ENCODE peak calls at places on chromosome 14, in ten cellular contexts. One of them, this sample, is unnamed.
A peak's percentile ranks its signal among the peaks of the same experiment; 100 is the strongest.

GRCh38 chr14:42504433-42504832 is 897.8 kb downstream of the LRFN5 start:
- DNase-seq in lung: no peak
- DNase-seq in uterus: no peak
- DNase-seq in fibroblast of lung: no peak
- DNase-seq in neural progenitor cell: no peak
- DNase-seq in NT2/D1: no peak
- DNase-seq in tibial nerve: no peak
- DNase-seq in GM23248: no peak
- DNase-seq in endodermal cell: no peak
- DNase-seq in naive thymus-derived CD4-positive, alpha-beta T cell: no peak
- DNase-seq in this sample: no peak

GRCh38 chr14:88503754-88504406 is 50.9 kb downstream of the PTPN21 start:
- DNase-seq in NT2/D1: no peak
- DNase-seq in naive thymus-derived CD4-positive, alpha-beta T cell: no peak
- DNase-seq in endodermal cell: no peak
- DNase-seq in tibial nerve: no peak
- DNase-seq in fibroblast of lung: no peak
- DNase-seq in GM23248: no peak
- DNase-seq in neural progenitor cell: no peak
- DNase-seq in uterus: no peak
- DNase-seq in lung: no peak
- DNase-seq in this sample: no peak

GRCh38 chr14:58133739-58134138 is 18.3 kb downstream of the ARMH4 start:
- DNase-seq in uterus: no peak
- DNase-seq in endodermal cell: no peak
- DNase-seq in NT2/D1: no peak
- DNase-seq in tibial nerve: no peak
- DNase-seq in neural progenitor cell: no peak
- DNase-seq in naive thymus-derived CD4-positive, alpha-beta T cell: no peak
- DNase-seq in lung: no peak
- DNase-seq in fibroblast of lung: peak; percentile 89
- DNase-seq in GM23248: peak; percentile 76
- DNase-seq in this sample: no peak

GRCh38 chr14:32201816-32202467 is at the start of gene RNU6-7:
- DNase-seq in uterus: peak; percentile 57
- DNase-seq in fibroblast of lung: peak; percentile 32
- DNase-seq in naive thymus-derived CD4-positive, alpha-beta T cell: peak; percentile 71
- DNase-seq in NT2/D1: no peak
- DNase-seq in neural progenitor cell: peak; percentile 66
- DNase-seq in GM23248: peak; percentile 27
- DNase-seq in tibial nerve: no peak
- DNase-seq in endodermal cell: peak; percentile 66
- DNase-seq in lung: no peak
- DNase-seq in this sample: peak; percentile 65

GRCh38 chr14:35292770-35293561 is 784 bp downstream of the PSMA6 start:
- DNase-seq in neural progenitor cell: no peak
- DNase-seq in uterus: no peak
- DNase-seq in NT2/D1: no peak
- DNase-seq in tibial nerve: no peak
- DNase-seq in GM23248: peak; percentile 48
- DNase-seq in fibroblast of lung: peak; percentile 9
- DNase-seq in lung: no peak
- DNase-seq in naive thymus-derived CD4-positive, alpha-beta T cell: no peak
- DNase-seq in endodermal cell: no peak
- DNase-seq in this sample: no peak

GRCh38 chr14:64388533-64389243 is 535 bp downstream of the MTHFD1 start:
- DNase-seq in GM23248: peak; percentile 67
- DNase-seq in lung: no peak
- DNase-seq in endodermal cell: no peak
- DNase-seq in NT2/D1: no peak
- DNase-seq in tibial nerve: peak; percentile 14
- DNase-seq in neural progenitor cell: peak; percentile 54
- DNase-seq in naive thymus-derived CD4-positive, alpha-beta T cell: peak; percentile 5
- DNase-seq in uterus: peak; percentile 42
- DNase-seq in fibroblast of lung: peak; percentile 45
- DNase-seq in this sample: peak; percentile 40

GRCh38 chr14:51999084-51999483 is 9.7 kb downstream of the RTRAF start:
- DNase-seq in uterus: no peak
- DNase-seq in neural progenitor cell: no peak
- DNase-seq in endodermal cell: no peak
- DNase-seq in GM23248: peak; percentile 66
- DNase-seq in tibial nerve: no peak
- DNase-seq in NT2/D1: no peak
- DNase-seq in lung: no peak
- DNase-seq in naive thymus-derived CD4-positive, alpha-beta T cell: no peak
- DNase-seq in fibroblast of lung: peak; percentile 6
- DNase-seq in this sample: no peak

GRCh38 chr14:105326568-105326867 is 12.0 kb downstream of the PACS2 start:
- DNase-seq in NT2/D1: no peak
- DNase-seq in tibial nerve: no peak
- DNase-seq in endodermal cell: peak; percentile 53
- DNase-seq in uterus: no peak
- DNase-seq in fibroblast of lung: no peak
- DNase-seq in lung: no peak
- DNase-seq in naive thymus-derived CD4-positive, alpha-beta T cell: no peak
- DNase-seq in neural progenitor cell: peak; percentile 1
- DNase-seq in GM23248: no peak
- DNase-seq in this sample: no peak

GRCh38 chr14:104284636-104285482 is 146.5 kb downstream of the KIF26A start:
- DNase-seq in uterus: no peak
- DNase-seq in NT2/D1: no peak
- DNase-seq in tibial nerve: no peak
- DNase-seq in fibroblast of lung: no peak
- DNase-seq in lung: no peak
- DNase-seq in neural progenitor cell: no peak
- DNase-seq in GM23248: no peak
- DNase-seq in naive thymus-derived CD4-positive, alpha-beta T cell: no peak
- DNase-seq in endodermal cell: peak; percentile 33
- DNase-seq in this sample: no peak

GRCh38 chr14:20278414-20278813 is 27.3 kb downstream of the TTC5 start:
- DNase-seq in naive thymus-derived CD4-positive, alpha-beta T cell: no peak
- DNase-seq in uterus: no peak
- DNase-seq in tibial nerve: peak; percentile 20
- DNase-seq in neural progenitor cell: no peak
- DNase-seq in endodermal cell: no peak
- DNase-seq in GM23248: no peak
- DNase-seq in lung: no peak
- DNase-seq in NT2/D1: no peak
- DNase-seq in fibroblast of lung: peak; percentile 3
- DNase-seq in this sample: no peak

GRCh38 chr14:64636208-64636979 is 67.8 kb upstream of the PLEKHG3 start:
- DNase-seq in uterus: peak; percentile 73
- DNase-seq in tibial nerve: peak; percentile 60
- DNase-seq in GM23248: peak; percentile 80
- DNase-seq in fibroblast of lung: peak; percentile 36
- DNase-seq in lung: peak; percentile 61
- DNase-seq in endodermal cell: peak; percentile 93
- DNase-seq in naive thymus-derived CD4-positive, alpha-beta T cell: peak; percentile 73
- DNase-seq in neural progenitor cell: peak; percentile 81
- DNase-seq in NT2/D1: peak; percentile 46
- DNase-seq in this sample: peak; percentile 80

GRCh38 chr14:93207468-93208308 is 632 bp downstream of the UBR7 start:
- DNase-seq in neural progenitor cell: peak; percentile 79
- DNase-seq in tibial nerve: peak; percentile 37
- DNase-seq in GM23248: peak; percentile 78
- DNase-seq in naive thymus-derived CD4-positive, alpha-beta T cell: peak; percentile 11
- DNase-seq in uterus: no peak
- DNase-seq in fibroblast of lung: peak; percentile 65
- DNase-seq in endodermal cell: peak; percentile 83
- DNase-seq in NT2/D1: peak; percentile 18
- DNase-seq in lung: peak; percentile 59
- DNase-seq in this sample: peak; percentile 64

GRCh38 chr14:103518416-103519042 is 4.1 kb downstream of the CKB start:
- DNase-seq in neural progenitor cell: peak; percentile 83
- DNase-seq in naive thymus-derived CD4-positive, alpha-beta T cell: peak; percentile 68
- DNase-seq in lung: no peak
- DNase-seq in endodermal cell: peak; percentile 93
- DNase-seq in GM23248: peak; percentile 63
- DNase-seq in uterus: peak; percentile 76
- DNase-seq in fibroblast of lung: no peak
- DNase-seq in NT2/D1: no peak
- DNase-seq in tibial nerve: peak; percentile 69
- DNase-seq in this sample: peak; percentile 83

GRCh38 chr14:68853749-68854148 is 60.9 kb upstream of the ZFP36L1 start:
- DNase-seq in GM23248: no peak
- DNase-seq in neural progenitor cell: no peak
- DNase-seq in fibroblast of lung: no peak
- DNase-seq in endodermal cell: peak; percentile 64
- DNase-seq in tibial nerve: no peak
- DNase-seq in naive thymus-derived CD4-positive, alpha-beta T cell: no peak
- DNase-seq in NT2/D1: no peak
- DNase-seq in uterus: no peak
- DNase-seq in lung: no peak
- DNase-seq in this sample: no peak

GRCh38 chr14:91303924-91304229 is 59.4 kb upstream of the GPR68 start:
- DNase-seq in tibial nerve: no peak
- DNase-seq in NT2/D1: no peak
- DNase-seq in uterus: no peak
- DNase-seq in GM23248: no peak
- DNase-seq in lung: no peak
- DNase-seq in fibroblast of lung: no peak
- DNase-seq in neural progenitor cell: no peak
- DNase-seq in endodermal cell: no peak
- DNase-seq in naive thymus-derived CD4-positive, alpha-beta T cell: no peak
- DNase-seq in this sample: no peak
- H3K27me3 ChIP-seq in tibial nerve: no peaks in the 10 kb centered on the region
- H3K27me3 ChIP-seq in NT2/D1: no peaks in the 10 kb centered on the region
- H3K27me3 ChIP-seq in uterus: no peaks in the 10 kb centered on the region
- H3K27me3 ChIP-seq in GM23248: peaks cover 22% of the 10 kb centered on the region
- H3K27me3 ChIP-seq in lung: no peaks in the 10 kb centered on the region
- H3K27me3 ChIP-seq in fibroblast of lung: peaks cover 10% of the 10 kb centered on the region
- H3K27me3 ChIP-seq in neural progenitor cell: no peaks in the 10 kb centered on the region
- H3K27me3 ChIP-seq in endodermal cell: no peaks in the 10 kb centered on the region
- H3K27me3 ChIP-seq in naive thymus-derived CD4-positive, alpha-beta T cell: no peaks in the 10 kb centered on the region
- H3K27me3 ChIP-seq in this sample: no peaks in the 10 kb centered on the region

DNA sequence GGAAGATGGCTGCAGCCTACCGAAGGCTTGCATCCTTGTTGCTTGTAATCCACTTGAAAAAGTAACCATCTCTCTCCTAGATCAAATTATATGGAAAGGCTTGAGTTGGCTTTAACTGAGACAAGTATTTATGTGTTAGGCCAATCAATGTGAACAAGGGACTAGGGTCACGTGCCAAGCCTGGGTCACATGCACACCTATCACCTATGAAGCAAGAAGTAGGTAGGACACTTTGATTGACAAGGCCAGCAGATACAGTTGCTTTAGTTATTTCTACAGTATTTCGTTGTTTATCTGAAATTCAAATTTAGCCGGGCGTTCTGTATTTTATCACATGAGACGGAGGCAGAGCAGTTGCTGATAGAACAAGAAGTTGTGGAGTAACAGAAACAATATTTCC is 212.3 kb upstream of the OTX2 start:
- DNase-seq in endodermal cell: no peak
- DNase-seq in GM23248: no peak
- DNase-seq in NT2/D1: no peak
- DNase-seq in naive thymus-derived CD4-positive, alpha-beta T cell: no peak
- DNase-seq in fibroblast of lung: no peak
- DNase-seq in lung: no peak
- DNase-seq in tibial nerve: no peak
- DNase-seq in uterus: no peak
- DNase-seq in neural progenitor cell: no peak
- DNase-seq in this sample: no peak
- H3K27me3 ChIP-seq in endodermal cell: no peaks in the 10 kb centered on the region
- H3K27me3 ChIP-seq in GM23248: no peaks in the 10 kb centered on the region
- H3K27me3 ChIP-seq in NT2/D1: no peaks in the 10 kb centered on the region
- H3K27me3 ChIP-seq in naive thymus-derived CD4-positive, alpha-beta T cell: no peaks in the 10 kb centered on the region
- H3K27me3 ChIP-seq in fibroblast of lung: no peaks in the 10 kb centered on the region
- H3K27me3 ChIP-seq in lung: no peaks in the 10 kb centered on the region
- H3K27me3 ChIP-seq in tibial nerve: no peaks in the 10 kb centered on the region
- H3K27me3 ChIP-seq in uterus: no peaks in the 10 kb centered on the region
- H3K27me3 ChIP-seq in neural progenitor cell: no peaks in the 10 kb centered on the region
- H3K27me3 ChIP-seq in this sample: no peaks in the 10 kb centered on the region

GRCh38 chr14:50832935-50833607 is 2.1 kb upstream of the NIN start:
- DNase-seq in naive thymus-derived CD4-positive, alpha-beta T cell: no peak
- DNase-seq in NT2/D1: no peak
- DNase-seq in GM23248: no peak
- DNase-seq in endodermal cell: no peak
- DNase-seq in tibial nerve: no peak
- DNase-seq in neural progenitor cell: no peak
- DNase-seq in fibroblast of lung: no peak
- DNase-seq in lung: no peak
- DNase-seq in uterus: no peak
- DNase-seq in this sample: no peak

GRCh38 chr14:50829472-50830043 is 1.4 kb downstream of the NIN start:
- DNase-seq in fibroblast of lung: no peak
- DNase-seq in lung: no peak
- DNase-seq in endodermal cell: no peak
- DNase-seq in naive thymus-derived CD4-positive, alpha-beta T cell: no peak
- DNase-seq in uterus: no peak
- DNase-seq in NT2/D1: no peak
- DNase-seq in tibial nerve: no peak
- DNase-seq in neural progenitor cell: peak; percentile 42
- DNase-seq in GM23248: peak; percentile 35
- DNase-seq in this sample: no peak

GRCh38 chr14:50830932-50831703 is at the start of gene NIN:
- DNase-seq in endodermal cell: peak; percentile 84
- DNase-seq in neural progenitor cell: peak; percentile 93
- DNase-seq in fibroblast of lung: peak; percentile 77
- DNase-seq in uterus: peak; percentile 60
- DNase-seq in tibial nerve: peak; percentile 53
- DNase-seq in GM23248: peak; percentile 95
- DNase-seq in lung: peak; percentile 73
- DNase-seq in NT2/D1: peak; percentile 40
- DNase-seq in naive thymus-derived CD4-positive, alpha-beta T cell: peak; percentile 76
- DNase-seq in this sample: peak; percentile 57

GRCh38 chr14:50830044-50830931 is 674 bp downstream of the NIN start:
- DNase-seq in lung: peak; percentile 47
- DNase-seq in NT2/D1: peak; percentile 62
- DNase-seq in uterus: peak; percentile 35
- DNase-seq in GM23248: peak; percentile 69
- DNase-seq in naive thymus-derived CD4-positive, alpha-beta T cell: peak; percentile 69
- DNase-seq in tibial nerve: peak; percentile 42
- DNase-seq in neural progenitor cell: peak; percentile 92
- DNase-seq in fibroblast of lung: peak; percentile 52
- DNase-seq in endodermal cell: peak; percentile 87
- DNase-seq in this sample: peak; percentile 43

DNA sequence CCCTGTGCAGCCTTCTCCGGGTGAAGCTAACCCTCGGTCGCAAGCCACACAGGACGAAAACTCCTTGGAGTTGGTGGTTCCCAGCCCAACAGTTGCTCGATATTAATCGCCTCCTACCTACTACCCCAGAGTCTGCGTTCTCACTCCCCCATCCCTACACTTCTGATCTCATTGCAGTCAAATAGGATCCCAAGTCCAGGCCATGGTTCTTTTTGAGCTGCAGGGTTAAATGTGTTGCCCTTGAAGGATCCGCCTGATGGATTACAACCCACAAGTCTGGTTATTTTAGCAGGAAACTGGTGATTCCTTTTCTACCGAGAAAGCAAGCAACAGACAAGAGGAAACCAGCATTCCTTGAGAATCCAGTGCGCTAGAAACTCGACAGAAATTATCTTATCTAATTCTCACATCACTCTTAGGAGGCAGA is 755 bp upstream of the NIN start:
- DNase-seq in NT2/D1: no peak
- DNase-seq in neural progenitor cell: peak; percentile 46
- DNase-seq in tibial nerve: no peak
- DNase-seq in lung: no peak
- DNase-seq in fibroblast of lung: peak; percentile 12
- DNase-seq in endodermal cell: no peak
- DNase-seq in uterus: peak; percentile 24
- DNase-seq in naive thymus-derived CD4-positive, alpha-beta T cell: no peak
- DNase-seq in GM23248: peak; percentile 41
- DNase-seq in this sample: no peak
- H3K27me3 ChIP-seq in NT2/D1: peaks cover 71% of the 10 kb centered on the region
- H3K27me3 ChIP-seq in neural progenitor cell: peaks cover 45% of the 10 kb centered on the region
- H3K27me3 ChIP-seq in tibial nerve: no peaks in the 10 kb centered on the region
- H3K27me3 ChIP-seq in lung: no peaks in the 10 kb centered on the region
- H3K27me3 ChIP-seq in fibroblast of lung: no peaks in the 10 kb centered on the region
- H3K27me3 ChIP-seq in endodermal cell: peaks cover 92% of the 10 kb centered on the region
- H3K27me3 ChIP-seq in uterus: no peaks in the 10 kb centered on the region
- H3K27me3 ChIP-seq in naive thymus-derived CD4-positive, alpha-beta T cell: no peaks in the 10 kb centered on the region
- H3K27me3 ChIP-seq in GM23248: no peaks in the 10 kb centered on the region
- H3K27me3 ChIP-seq in this sample: peaks cover 7% of the 10 kb centered on the region

GRCh38 chr14:23182372-23183014 is 967 bp downstream of the SLC7A8 start:
- DNase-seq in lung: peak; percentile 62
- DNase-seq in endodermal cell: peak; percentile 91
- DNase-seq in uterus: peak; percentile 71
- DNase-seq in neural progenitor cell: peak; percentile 88
- DNase-seq in fibroblast of lung: no peak
- DNase-seq in naive thymus-derived CD4-positive, alpha-beta T cell: peak; percentile 26
- DNase-seq in tibial nerve: no peak
- DNase-seq in NT2/D1: no peak
- DNase-seq in GM23248: peak; percentile 53
- DNase-seq in this sample: peak; percentile 75
- H3K27me3 ChIP-seq in lung: no peaks in the 10 kb centered on the region
- H3K27me3 ChIP-seq in endodermal cell: no peaks in the 10 kb centered on the region
- H3K27me3 ChIP-seq in uterus: no peaks in the 10 kb centered on the region
- H3K27me3 ChIP-seq in neural progenitor cell: no peaks in the 10 kb centered on the region
- H3K27me3 ChIP-seq in fibroblast of lung: peaks cover 14% of the 10 kb centered on the region
- H3K27me3 ChIP-seq in naive thymus-derived CD4-positive, alpha-beta T cell: no peaks in the 10 kb centered on the region
- H3K27me3 ChIP-seq in tibial nerve: no peaks in the 10 kb centered on the region
- H3K27me3 ChIP-seq in NT2/D1: no peaks in the 10 kb centered on the region
- H3K27me3 ChIP-seq in GM23248: no peaks in the 10 kb centered on the region
- H3K27me3 ChIP-seq in this sample: no peaks in the 10 kb centered on the region

This sample was measured in Caco-2.